ENCODE peak calls at places on chromosome X, in nine cellular contexts. O, Z, A, V, S, R, X, L and I are unnamed samples.

GRCh38 chrX:87265518-87265917 is 252.1 kb upstream of the KLHL4 start:
- DNase-seq in O (no peak), Z (no peak), A (no peak), V (no peak), S (no peak), R (no peak), X (no peak), L (no peak), I (no peak)

GRCh38 chrX:13489451-13489850 is 80.0 kb upstream of the EGFL6 start:
- DNase-seq in O (no peak), Z (no peak), A (peak; percentile 38), V (peak; percentile 62), S (no peak), R (peak; percentile 49), X (no peak), L (peak; percentile 82), I (no peak)

GRCh38 chrX:88202149-88202548 is 544.9 kb upstream of the CPXCR1 start:
- DNase-seq in O (no peak), Z (no peak), A (no peak), V (no peak), S (no peak), R (no peak), X (no peak), L (no peak), I (no peak)

GRCh38 chrX:149506349-149506748 is 1.2 kb upstream of the IDS start:
- DNase-seq in O (no peak), Z (no peak), A (no peak), V (no peak), S (no peak), R (no peak), X (no peak), L (no peak), I (no peak)

GRCh38 chrX:132171478-132171877 is 43.7 kb upstream of the FRMD7 start:
- DNase-seq in O (no peak), Z (no peak), A (peak; percentile 0), V (no peak), S (no peak), R (no peak), X (peak; percentile 7), L (no peak), I (no peak)

GRCh38 chrX:41293269-41293668 is 40.7 kb upstream of the DDX3X start:
- DNase-seq in O (peak; percentile 44), Z (no peak), A (no peak), V (no peak), S (no peak), R (no peak), X (peak; percentile 9), L (no peak), I (no peak)

GRCh38 chrX:28884823-28885222 is 297.6 kb downstream of the IL1RAPL1 start:
- DNase-seq in O (no peak), Z (no peak), A (no peak), V (no peak), S (no peak), R (no peak), X (no peak), L (no peak), I (no peak)

GRCh38 chrX:103063918-103064434 is at the start of gene BEX1:
- DNase-seq in O (peak; percentile 68), Z (no peak), A (no peak), V (peak; percentile 46), S (no peak), R (no peak), X (peak; percentile 93), L (peak; percentile 61), I (peak; percentile 58)

GRCh38 chrX:140563893-140564292 is 59.0 kb upstream of the SOX3 start:
- DNase-seq in O (no peak), Z (no peak), A (no peak), V (no peak), S (no peak), R (no peak), X (no peak), L (no peak), I (no peak)